ENCODE peak calls at places on chromosomes 16 and 17, in seven cellular contexts. S is mesendoderm, Q is tibial artery, G is colonic mucosa, W is aorta, J is Peyer's patch, T is fibroblast of lung. X is an unnamed sample.

GRCh38 chr17:81683584-81684441 is at the start of the genes ARL16 and HGS:
- DNase-seq in S (peak; percentile 100), Q (peak; percentile 99), G (peak; percentile 98), W (peak; percentile 99), J (peak; percentile 98), T (peak; percentile 99), X (peak; percentile 100)

GRCh38 chr16:23452572-23453337 is at the start of gene COG7:
- DNase-seq in S (peak; percentile 94), Q (peak; percentile 92), G (peak; percentile 92), W (peak; percentile 92), J (peak; percentile 92), T (peak; percentile 92), X (peak; percentile 92)

GRCh38 chr17:60391419-60392041 is 403 bp downstream of the USP32 start:
- DNase-seq in S (no peak), Q (no peak), G (no peak), W (no peak), J (no peak), T (no peak), X (peak; percentile 68)

GRCh38 chr16:47136101-47136820 is 7.5 kb downstream of the NETO2 start:
- DNase-seq in S (peak; percentile 14), Q (no peak), G (no peak), W (no peak), J (no peak), T (peak; percentile 82), X (no peak)

GRCh38 chr17:1182831-1183578 is 3.2 kb upstream of the ABR start:
- DNase-seq in S (no peak), Q (no peak), G (no peak), W (no peak), J (no peak), T (no peak), X (no peak)

GRCh38 chr16:28087675-28088285 is 24.3 kb upstream of the GSG1L start:
- DNase-seq in S (peak; percentile 46), Q (no peak), G (no peak), W (no peak), J (no peak), T (no peak), X (no peak)

GRCh38 chr17:60592750-60593149 is 7.2 kb upstream of the PPM1D start:
- DNase-seq in S (no peak), Q (no peak), G (no peak), W (no peak), J (no peak), T (no peak), X (no peak)

GRCh38 chr16:11757671-11758545 is 15.3 kb upstream of the TXNDC11 start:
- DNase-seq in S (no peak), Q (no peak), G (peak; percentile 59), W (no peak), J (peak; percentile 60), T (peak; percentile 85), X (peak; percentile 55)

GRCh38 chr16:4053663-4054479 is 62.4 kb downstream of the ADCY9 start:
- DNase-seq in S (no peak), Q (peak; percentile 94), G (peak; percentile 61), W (peak; percentile 84), J (no peak), T (peak; percentile 80), X (peak; percentile 99)
- H3K27ac ChIP-seq in S (no peak overlapping the region), Q (peak overlapping the region; percentile 72), G (peak overlapping the region; percentile 43), W (no peak overlapping the region), J (peak overlapping the region; percentile 47), T (peak overlapping the region; percentile 84), X (peak overlapping the region; percentile 89)

GRCh38 chr17:41322903-41323895 is 7.7 kb upstream of the KRTAP17-1 start:
- DNase-seq in S (peak; percentile 14), Q (no peak), G (no peak), W (no peak), J (no peak), T (no peak), X (no peak)
- H3K4me1 ChIP-seq in S (no peaks in the 10 kb centered on the region), Q (no peaks in the 10 kb centered on the region), G (no peaks in the 10 kb centered on the region), W (no peaks in the 10 kb centered on the region), J (no peaks in the 10 kb centered on the region), T (peaks cover 5% of the 10 kb centered on the region), X (no peaks in the 10 kb centered on the region)

GRCh38 chr17:39100530-39100929 is 50.9 kb downstream of the PLXDC1 start:
- DNase-seq in S (no peak), Q (no peak), G (no peak), W (no peak), J (no peak), T (no peak), X (no peak)

GRCh38 chr17:39099686-39100293 is 51.6 kb downstream of the PLXDC1 start:
- DNase-seq in S (no peak), Q (no peak), G (peak; percentile 56), W (no peak), J (no peak), T (peak; percentile 67), X (no peak)

GRCh38 chr17:39097537-39097936 is 53.9 kb downstream of the PLXDC1 start:
- DNase-seq in S (no peak), Q (no peak), G (no peak), W (no peak), J (no peak), T (no peak), X (no peak)

GRCh38 chr17:39097159-39097519 is 54.3 kb downstream of the PLXDC1 start:
- DNase-seq in S (no peak), Q (no peak), G (no peak), W (no peak), J (no peak), T (no peak), X (no peak)

GRCh38 chr17:39098474-39099090 is 52.9 kb downstream of the PLXDC1 start:
- DNase-seq in S (peak; percentile 81), Q (no peak), G (no peak), W (no peak), J (no peak), T (no peak), X (no peak)
- H3K4me3 ChIP-seq in S (no peak overlapping the region), Q (no peak overlapping the region), G (no peak overlapping the region), W (no peak overlapping the region), J (no peak overlapping the region), T (no peak overlapping the region), X (no peak overlapping the region)

GRCh38 chr17:38591759-38592241 is 14.0 kb downstream of the SRCIN1 start:
- DNase-seq in S (no peak), Q (no peak), G (no peak), W (no peak), J (no peak), T (peak; percentile 43), X (no peak)
- H3K27ac ChIP-seq in S (no peak overlapping the region), Q (no peak overlapping the region), G (no peak overlapping the region), W (no peak overlapping the region), J (no peak overlapping the region), T (no peak overlapping the region), X (no peak overlapping the region)

GRCh38 chr16:75376475-75376907 is 56.8 kb downstream of the CFDP1 start:
- DNase-seq in S (peak; percentile 88), Q (no peak), G (no peak), W (no peak), J (no peak), T (peak; percentile 39), X (no peak)

GRCh38 chr16:75379911-75380847 is 53.1 kb downstream of the CFDP1 start:
- DNase-seq in S (no peak), Q (no peak), G (peak; percentile 27), W (no peak), J (no peak), T (no peak), X (no peak)

GRCh38 chr16:75379339-75379738 is 54.0 kb downstream of the CFDP1 start:
- DNase-seq in S (no peak), Q (no peak), G (no peak), W (no peak), J (no peak), T (no peak), X (no peak)

GRCh38 chr16:75377971-75378386 is 55.3 kb downstream of the CFDP1 start:
- DNase-seq in S (peak; percentile 83), Q (no peak), G (no peak), W (no peak), J (no peak), T (peak; percentile 96), X (peak; percentile 38)

GRCh38 chr16:75378616-75379015 is 54.7 kb downstream of the CFDP1 start:
- DNase-seq in S (no peak), Q (no peak), G (no peak), W (no peak), J (no peak), T (no peak), X (peak; percentile 36)
- H3K4me1 ChIP-seq in S (no peaks in the 10 kb centered on the region), Q (peaks cover 14% of the 10 kb centered on the region), G (no peaks in the 10 kb centered on the region), W (peaks cover 10% of the 10 kb centered on the region), J (peaks cover 12% of the 10 kb centered on the region), T (peaks cover 24% of the 10 kb centered on the region), X (peaks cover 42% of the 10 kb centered on the region)

GRCh38 chr17:36641331-36641876 is 40.0 kb downstream of the MRM1 start:
- DNase-seq in S (peak; percentile 36), Q (no peak), G (no peak), W (no peak), J (no peak), T (no peak), X (no peak)
- H3K4me3 ChIP-seq in S (peak overlapping the region; percentile 12), Q (peak overlapping the region; percentile 50), G (peak overlapping the region; percentile 5), W (peak overlapping the region; percentile 3), J (peak overlapping the region; percentile 18), T (no peak overlapping the region), X (no peak overlapping the region)

GRCh38 chr16:86457621-86458456 is 52.5 kb upstream of the FOXF1 start:
- DNase-seq in S (no peak), Q (no peak), G (no peak), W (no peak), J (no peak), T (peak; percentile 95), X (peak; percentile 57)

GRCh38 chr16:86461037-86461436 is 49.3 kb upstream of the FOXF1 start:
- DNase-seq in S (no peak), Q (no peak), G (no peak), W (no peak), J (no peak), T (no peak), X (no peak)

GRCh38 chr16:86459266-86459665 is 51.1 kb upstream of the FOXF1 start:
- DNase-seq in S (no peak), Q (no peak), G (no peak), W (no peak), J (no peak), T (no peak), X (no peak)

GRCh38 chr16:86455609-86456008 is 54.7 kb upstream of the FOXF1 start:
- DNase-seq in S (no peak), Q (no peak), G (no peak), W (no peak), J (no peak), T (peak; percentile 74), X (no peak)

GRCh38 chr16:86458457-86458777 is 51.9 kb upstream of the FOXF1 start:
- DNase-seq in S (no peak), Q (no peak), G (no peak), W (no peak), J (no peak), T (no peak), X (no peak)
- H3K27ac ChIP-seq in S (no peak overlapping the region), Q (no peak overlapping the region), G (peak overlapping the region; percentile 59), W (no peak overlapping the region), J (peak overlapping the region; percentile 11), T (peak overlapping the region; percentile 59), X (no peak overlapping the region)

DNA sequence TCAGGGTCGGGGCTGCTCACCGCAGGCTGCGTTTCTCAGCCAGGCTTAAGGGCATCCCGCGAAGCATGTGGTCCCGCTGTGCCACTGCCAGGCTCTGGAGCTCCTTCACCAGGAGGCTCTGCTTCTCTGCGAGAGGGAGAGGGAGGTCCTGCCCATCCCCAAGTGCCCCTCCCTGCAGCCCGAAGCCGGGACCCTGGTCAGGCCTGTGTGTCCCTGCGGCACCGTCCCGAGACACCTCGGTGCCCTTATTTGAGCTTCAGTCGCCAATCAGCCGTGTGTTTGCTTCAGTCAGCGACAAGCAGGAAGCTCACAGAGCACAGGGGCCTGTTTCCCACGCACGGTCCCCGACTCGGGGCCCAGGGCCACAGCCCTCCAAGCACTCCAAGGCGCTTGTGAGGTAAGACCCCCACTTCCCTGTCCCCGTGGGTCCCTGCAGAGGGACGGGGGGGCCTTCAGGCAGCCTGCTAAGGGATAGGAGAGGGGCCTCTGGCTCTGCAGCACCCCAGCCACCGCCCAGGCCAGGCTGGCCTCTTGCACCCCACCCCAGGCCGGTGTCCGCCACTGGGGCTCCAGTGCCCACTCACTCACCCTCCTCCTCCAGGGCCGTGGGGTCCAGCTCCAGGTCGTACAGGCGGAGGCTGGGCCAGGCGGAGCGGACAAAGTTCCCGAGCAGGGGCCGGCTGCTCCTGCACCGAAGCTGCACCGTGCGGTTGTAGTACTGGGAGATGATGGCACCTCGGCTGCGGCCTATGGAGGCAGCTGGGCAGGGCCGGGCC is 3.2 kb downstream of the TMC6 start:
- DNase-seq in S (no peak), Q (no peak), G (no peak), W (peak; percentile 50), J (no peak), T (no peak), X (no peak)
- H3K4me1 ChIP-seq in S (peaks cover 10% of the 10 kb centered on the region), Q (peaks cover 48% of the 10 kb centered on the region), G (peaks cover 15% of the 10 kb centered on the region), W (no peaks in the 10 kb centered on the region), J (peaks cover 53% of the 10 kb centered on the region), T (peaks cover 2% of the 10 kb centered on the region), X (peaks cover 11% of the 10 kb centered on the region)